ENCODE peak calls at places on chromosomes 5 and 9, in seven cellular contexts. H is AG20443; S is hypothalamus; K is ovary; Z is activated naive CD8-positive, alpha-beta T cell treated with anti-CD3 and anti-CD28 coated beads, Interleukin-2, amount 50 U/mL, for 24 hours; B is activated CD4-positive, alpha-beta T cell treated with anti-CD3 and anti-CD28 coated beads, Interleukin-2, amount 50 U/mL, for 4 hours; A is AG10803. U is an unnamed sample.
A peak's percentile ranks its signal among the peaks of the same experiment; 100 is the strongest.

GRCh38 chr9:20593551-20593950 is 28.7 kb downstream of the MLLT3 start:
- DNase-seq in H (peak; percentile 22), S (no peak), K (no peak), Z (no peak), B (no peak), A (peak; percentile 68), U (peak; percentile 64)

GRCh38 chr5:126503602-126504104 is 80.4 kb downstream of the GRAMD2B start:
- DNase-seq in H (peak; percentile 23), S (no peak), K (no peak), Z (no peak), B (no peak), A (peak; percentile 53), U (no peak)

GRCh38 chr5:89722538-89722937 is 687.0 kb downstream of the CETN3 start:
- DNase-seq in H (no peak), S (no peak), K (no peak), Z (no peak), B (no peak), A (no peak), U (no peak)

GRCh38 chr5:91232523-91232922 is 150.6 kb downstream of the ARRDC3 start:
- DNase-seq in H (no peak), S (no peak), K (no peak), Z (no peak), B (no peak), A (no peak), U (no peak)

GRCh38 chr9:75962186-75963036 is 71.9 kb downstream of the PCSK5 start:
- DNase-seq in H (peak; percentile 18), S (peak; percentile 21), K (peak; percentile 44), Z (no peak), B (no peak), A (peak; percentile 21), U (peak; percentile 69)

GRCh38 chr5:173319610-173320100 is 8.6 kb downstream of the STC2 start:
- DNase-seq in H (no peak), S (no peak), K (no peak), Z (no peak), B (no peak), A (no peak), U (no peak)

GRCh38 chr5:4862500-4862899 is 277.6 kb upstream of the ADAMTS16 start:
- DNase-seq in H (peak; percentile 52), S (no peak), K (no peak), Z (no peak), B (no peak), A (peak; percentile 54), U (no peak)

GRCh38 chr5:38607396-38607795 is 51.0 kb upstream of the LIFR start:
- DNase-seq in H (peak; percentile 74), S (no peak), K (peak; percentile 31), Z (no peak), B (no peak), A (peak; percentile 85), U (no peak)

GRCh38 chr9:33778700-33779351 is 16.5 kb upstream of the PRSS3 start:
- DNase-seq in H (peak; percentile 69), S (peak; percentile 16), K (no peak), Z (peak; percentile 43), B (peak; percentile 26), A (peak; percentile 54), U (no peak)

GRCh38 chr9:121499177-121499426 is 542 bp downstream of the GGTA1 start:
- DNase-seq in H (no peak), S (no peak), K (no peak), Z (no peak), B (no peak), A (no peak), U (no peak)

GRCh38 chr5:17492770-17493169 is 5.3 kb upstream of the TAF11L2 start:
- DNase-seq in H (no peak), S (no peak), K (no peak), Z (no peak), B (no peak), A (no peak), U (no peak)

GRCh38 chr5:128536229-128536860 is 1.7 kb downstream of the FBN2 start:
- DNase-seq in H (no peak), S (no peak), K (no peak), Z (no peak), B (no peak), A (no peak), U (no peak)

GRCh38 chr5:168066536-168067208 is 224.8 kb upstream of the WWC1 start:
- DNase-seq in H (peak; percentile 27), S (no peak), K (no peak), Z (no peak), B (no peak), A (no peak), U (no peak)